ENCODE peak calls at places on chromosomes 12 and 14, in five cellular contexts. One of them, this sample, is unnamed.

GRCh38 chr14:22819191-22819988 is 4.2 kb upstream of the SLC7A7 start:
- DNase-seq in K562: no peak
- DNase-seq in HepG2: peak; percentile 82
- DNase-seq in A549: no peak
- DNase-seq in GM12878: no peak
- DNase-seq in this sample: no peak

GRCh38 chr12:113461666-113462065 is 10.0 kb downstream of the LHX5 start:
- DNase-seq in HepG2: peak; percentile 45
- DNase-seq in GM12878: no peak
- DNase-seq in A549: peak; percentile 77
- DNase-seq in K562: peak; percentile 65
- DNase-seq in this sample: peak; percentile 70

GRCh38 chr12:71046215-71046614 is 111.6 kb downstream of the TSPAN8 start:
- DNase-seq in HepG2: no peak
- DNase-seq in K562: no peak
- DNase-seq in A549: no peak
- DNase-seq in GM12878: no peak
- DNase-seq in this sample: no peak

GRCh38 chr14:85247071-85247470 is 282.9 kb upstream of the FLRT2 start:
- DNase-seq in GM12878: no peak
- DNase-seq in K562: no peak
- DNase-seq in A549: no peak
- DNase-seq in HepG2: no peak
- DNase-seq in this sample: no peak

GRCh38 chr12:1306096-1306495 is 288.3 kb downstream of the FBXL14 start:
- DNase-seq in GM12878: no peak
- DNase-seq in HepG2: no peak
- DNase-seq in A549: no peak
- DNase-seq in K562: peak; percentile 28
- DNase-seq in this sample: peak; percentile 49

GRCh38 chr14:103196716-103197115 is 73.5 kb downstream of the TNFAIP2 start:
- DNase-seq in A549: no peak
- DNase-seq in GM12878: no peak
- DNase-seq in HepG2: no peak
- DNase-seq in K562: no peak
- DNase-seq in this sample: no peak

GRCh38 chr14:57378661-57379060 is 11.7 kb upstream of the NAA30 start:
- DNase-seq in K562: no peak
- DNase-seq in A549: no peak
- DNase-seq in GM12878: no peak
- DNase-seq in HepG2: no peak
- DNase-seq in this sample: no peak

GRCh38 chr14:99751539-99752485 is 41.4 kb upstream of the EML1 start:
- DNase-seq in HepG2: no peak
- DNase-seq in GM12878: no peak
- DNase-seq in A549: no peak
- DNase-seq in K562: no peak
- DNase-seq in this sample: no peak

GRCh38 chr14:73879027-73879426 is 7.6 kb upstream of the ZNF410 start:
- DNase-seq in K562: no peak
- DNase-seq in HepG2: no peak
- DNase-seq in GM12878: no peak
- DNase-seq in A549: no peak
- DNase-seq in this sample: no peak

GRCh38 chr12:111201036-111201435 is 167.9 kb downstream of the PHETA1 start:
- DNase-seq in HepG2: no peak
- DNase-seq in K562: no peak
- DNase-seq in A549: no peak
- DNase-seq in GM12878: no peak
- DNase-seq in this sample: no peak

GRCh38 chr12:123983822-123984485 is 10.9 kb downstream of the ZNF664 start:
- DNase-seq in HepG2: peak; percentile 74
- DNase-seq in K562: peak; percentile 76
- DNase-seq in GM12878: no peak
- DNase-seq in A549: peak; percentile 51
- DNase-seq in this sample: peak; percentile 79

GRCh38 chr12:480831-481230 is 21.1 kb downstream of the B4GALNT3 start:
- DNase-seq in A549: no peak
- DNase-seq in GM12878: no peak
- DNase-seq in HepG2: no peak
- DNase-seq in K562: no peak
- DNase-seq in this sample: peak; percentile 65

GRCh38 chr12:51926064-51926632 is 18.8 kb downstream of the ACVRL1 start:
- DNase-seq in GM12878: no peak
- DNase-seq in K562: peak; percentile 83
- DNase-seq in HepG2: no peak
- DNase-seq in A549: no peak
- DNase-seq in this sample: no peak

GRCh38 chr14:71553779-71554178 is 378.4 kb upstream of the RGS6 start:
- DNase-seq in A549: no peak
- DNase-seq in GM12878: no peak
- DNase-seq in HepG2: peak; percentile 29
- DNase-seq in K562: no peak
- DNase-seq in this sample: no peak

GRCh38 chr12:27300251-27300650 is 32.4 kb upstream of the BMAL2 start:
- DNase-seq in HepG2: no peak
- DNase-seq in A549: no peak
- DNase-seq in K562: no peak
- DNase-seq in GM12878: no peak
- DNase-seq in this sample: no peak

GRCh38 chr14:23294734-23295561 is 7.7 kb downstream of the PPP1R3E start:
- DNase-seq in GM12878: no peak
- DNase-seq in K562: peak; percentile 84
- DNase-seq in A549: no peak
- DNase-seq in HepG2: peak; percentile 77
- DNase-seq in this sample: peak; percentile 66

GRCh38 chr14:94680498-94681288 is 68.5 kb downstream of the SERPINA3 start:
- DNase-seq in HepG2: peak; percentile 84
- DNase-seq in GM12878: no peak
- DNase-seq in K562: no peak
- DNase-seq in A549: no peak
- DNase-seq in this sample: no peak

GRCh38 chr14:74554742-74555362 is 57.2 kb downstream of the LTBP2 start:
- DNase-seq in HepG2: no peak
- DNase-seq in GM12878: no peak
- DNase-seq in A549: no peak
- DNase-seq in K562: no peak
- DNase-seq in this sample: no peak

GRCh38 chr12:124750787-124751471 is 112.7 kb downstream of the SCARB1 start:
- DNase-seq in HepG2: no peak
- DNase-seq in A549: no peak
- DNase-seq in GM12878: no peak
- DNase-seq in K562: peak; percentile 60
- DNase-seq in this sample: peak; percentile 65

GRCh38 chr12:92028039-92028709 is 117.5 kb downstream of the BTG1 start:
- DNase-seq in K562: no peak
- DNase-seq in A549: no peak
- DNase-seq in HepG2: no peak
- DNase-seq in GM12878: no peak
- DNase-seq in this sample: no peak

GRCh38 chr14:94643316-94644101 is 31.3 kb downstream of the SERPINA3 start:
- DNase-seq in GM12878: no peak
- DNase-seq in HepG2: no peak
- DNase-seq in K562: no peak
- DNase-seq in A549: no peak
- DNase-seq in this sample: no peak

GRCh38 chr14:57870686-57871457 is 5.0 kb upstream of the SLC35F4 start:
- DNase-seq in GM12878: no peak
- DNase-seq in K562: no peak
- DNase-seq in A549: no peak
- DNase-seq in HepG2: no peak
- DNase-seq in this sample: no peak

GRCh38 chr12:20463920-20464524 is 95.7 kb downstream of the PDE3A start:
- DNase-seq in HepG2: peak; percentile 13
- DNase-seq in K562: peak; percentile 0
- DNase-seq in A549: peak; percentile 18
- DNase-seq in GM12878: no peak
- DNase-seq in this sample: peak; percentile 49

GRCh38 chr12:42458575-42458974 is 131.0 kb downstream of the PRICKLE1 start:
- DNase-seq in A549: no peak
- DNase-seq in HepG2: no peak
- DNase-seq in GM12878: no peak
- DNase-seq in K562: no peak
- DNase-seq in this sample: peak; percentile 30

GRCh38 chr12:23980826-23981225 is 31.4 kb upstream of the SOX5 start:
- DNase-seq in GM12878: no peak
- DNase-seq in A549: no peak
- DNase-seq in K562: no peak
- DNase-seq in HepG2: no peak
- DNase-seq in this sample: no peak

GRCh38 chr12:131764738-131765137 is 53.8 kb downstream of the SFSWAP start:
- DNase-seq in HepG2: no peak
- DNase-seq in K562: no peak
- DNase-seq in A549: no peak
- DNase-seq in GM12878: no peak
- DNase-seq in this sample: no peak

GRCh38 chr12:13211859-13212664 is 15.5 kb downstream of the EMP1 start:
- DNase-seq in A549: peak; percentile 70
- DNase-seq in GM12878: no peak
- DNase-seq in K562: peak; percentile 62
- DNase-seq in HepG2: peak; percentile 47
- DNase-seq in this sample: peak; percentile 77

GRCh38 chr14:50059773-50060629 is 56.4 kb downstream of the VCPKMT start:
- DNase-seq in K562: no peak
- DNase-seq in A549: no peak
- DNase-seq in HepG2: peak; percentile 42
- DNase-seq in GM12878: no peak
- DNase-seq in this sample: peak; percentile 35

GRCh38 chr14:63178912-63179311 is 25.3 kb upstream of the RHOJ start:
- DNase-seq in GM12878: no peak
- DNase-seq in K562: no peak
- DNase-seq in HepG2: no peak
- DNase-seq in A549: no peak
- DNase-seq in this sample: no peak

GRCh38 chr14:50521912-50522341 is 10.4 kb downstream of the MAP4K5 start:
- DNase-seq in A549: no peak
- DNase-seq in GM12878: no peak
- DNase-seq in HepG2: peak; percentile 70
- DNase-seq in K562: no peak
- DNase-seq in this sample: no peak

GRCh38 chr12:123105427-123105826 is 45.5 kb downstream of the PITPNM2 start:
- DNase-seq in HepG2: no peak
- DNase-seq in GM12878: no peak
- DNase-seq in A549: no peak
- DNase-seq in K562: no peak
- DNase-seq in this sample: no peak

GRCh38 chr14:85549697-85550096 is 19.8 kb downstream of the FLRT2 start:
- DNase-seq in GM12878: no peak
- DNase-seq in K562: no peak
- DNase-seq in A549: no peak
- DNase-seq in HepG2: no peak
- DNase-seq in this sample: no peak

GRCh38 chr12:32377344-32378000 is 21.9 kb upstream of the FGD4 start:
- DNase-seq in A549: no peak
- DNase-seq in GM12878: no peak
- DNase-seq in HepG2: no peak
- DNase-seq in K562: no peak
- DNase-seq in this sample: no peak
- TF ChIP-seq MYC in A549: no peak
- TF ChIP-seq MYC in GM12878: no peak
- TF ChIP-seq MYC in HepG2: no peak
- TF ChIP-seq MYC in K562: no peak
- TF ChIP-seq MYC in this sample: no peak

GRCh38 chr12:33795536-33795935 is 226.8 kb upstream of the ALG10 start:
- DNase-seq in A549: no peak
- DNase-seq in K562: no peak
- DNase-seq in GM12878: no peak
- DNase-seq in HepG2: no peak
- DNase-seq in this sample: no peak
- TF ChIP-seq MYC in A549: no peak
- TF ChIP-seq MYC in K562: no peak
- TF ChIP-seq MYC in GM12878: no peak
- TF ChIP-seq MYC in HepG2: no peak
- TF ChIP-seq MYC in this sample: no peak

GRCh38 chr12:5260591-5261086 is 171.3 kb upstream of the NTF3 start:
- DNase-seq in HepG2: no peak
- DNase-seq in GM12878: no peak
- DNase-seq in K562: no peak
- DNase-seq in A549: no peak
- DNase-seq in this sample: no peak

GRCh38 chr12:5262885-5263284 is 169.0 kb upstream of the NTF3 start:
- DNase-seq in K562: no peak
- DNase-seq in A549: no peak
- DNase-seq in HepG2: no peak
- DNase-seq in GM12878: no peak
- DNase-seq in this sample: no peak

GRCh38 chr12:5264006-5264405 is 167.9 kb upstream of the NTF3 start:
- DNase-seq in HepG2: no peak
- DNase-seq in A549: no peak
- DNase-seq in GM12878: no peak
- DNase-seq in K562: peak; percentile 15
- DNase-seq in this sample: no peak

GRCh38 chr12:5260086-5260485 is 171.8 kb upstream of the NTF3 start:
- DNase-seq in K562: no peak
- DNase-seq in GM12878: no peak
- DNase-seq in A549: no peak
- DNase-seq in HepG2: no peak
- DNase-seq in this sample: no peak

GRCh38 chr12:5262450-5262849 is 169.5 kb upstream of the NTF3 start:
- DNase-seq in A549: no peak
- DNase-seq in K562: no peak
- DNase-seq in GM12878: no peak
- DNase-seq in HepG2: no peak
- DNase-seq in this sample: no peak
- TF ChIP-seq MYC in A549: no peak
- TF ChIP-seq MYC in K562: no peak
- TF ChIP-seq MYC in GM12878: no peak
- TF ChIP-seq MYC in HepG2: no peak
- TF ChIP-seq MYC in this sample: no peak

GRCh38 chr12:4395818-4396217 is 16.3 kb upstream of the FGF23 start:
- DNase-seq in HepG2: no peak
- DNase-seq in K562: no peak
- DNase-seq in A549: no peak
- DNase-seq in GM12878: no peak
- DNase-seq in this sample: no peak

GRCh38 chr12:4388662-4389061 is 9.2 kb upstream of the FGF23 start:
- DNase-seq in A549: no peak
- DNase-seq in K562: peak; percentile 89
- DNase-seq in HepG2: no peak
- DNase-seq in GM12878: no peak
- DNase-seq in this sample: no peak

GRCh38 chr12:4388032-4388431 is 8.5 kb upstream of the FGF23 start:
- DNase-seq in A549: no peak
- DNase-seq in GM12878: no peak
- DNase-seq in HepG2: no peak
- DNase-seq in K562: peak; percentile 52
- DNase-seq in this sample: no peak

GRCh38 chr12:4393211-4393610 is 13.7 kb upstream of the FGF23 start:
- DNase-seq in HepG2: no peak
- DNase-seq in A549: no peak
- DNase-seq in GM12878: no peak
- DNase-seq in K562: no peak
- DNase-seq in this sample: no peak

GRCh38 chr12:4392223-4392742 is 12.8 kb upstream of the FGF23 start:
- DNase-seq in GM12878: no peak
- DNase-seq in HepG2: no peak
- DNase-seq in A549: no peak
- DNase-seq in K562: peak; percentile 38
- DNase-seq in this sample: no peak
- TF ChIP-seq MYC in GM12878: no peak
- TF ChIP-seq MYC in HepG2: no peak
- TF ChIP-seq MYC in A549: no peak
- TF ChIP-seq MYC in K562: no peak
- TF ChIP-seq MYC in this sample: no peak

GRCh38 chr12:127342861-127343260 is 924.1 kb upstream of the TMEM132C start:
- DNase-seq in K562: no peak
- DNase-seq in A549: no peak
- DNase-seq in GM12878: no peak
- DNase-seq in HepG2: no peak
- DNase-seq in this sample: no peak
- TF ChIP-seq MYC in K562: no peak
- TF ChIP-seq MYC in A549: no peak
- TF ChIP-seq MYC in GM12878: no peak
- TF ChIP-seq MYC in HepG2: no peak
- TF ChIP-seq MYC in this sample: no peak

This sample was measured in NB4.